ENCODE peak calls at places on chromosomes 1 and 21, in four cellular contexts. S is RCC 7860, Q is heart right ventricle, K is BJ. W is an unnamed sample.

GRCh38 chr1:5312870-5313269 is 658.5 kb downstream of the AJAP1 start:
- DNase-seq in S (no peak), Q (no peak), K (no peak), W (no peak)

GRCh38 chr1:68321084-68321685 is 88.9 kb upstream of the WLS start:
- DNase-seq in S (peak), Q (peak), K (no peak), W (no peak)

GRCh38 chr1:183676515-183677189 is 23.5 kb upstream of the APOBEC4 start:
- DNase-seq in S (no peak), Q (no peak), K (no peak), W (no peak)

GRCh38 chr21:30126575-30126974 is 40.0 kb downstream of the CLDN17 start:
- DNase-seq in S (no peak), Q (no peak), K (no peak), W (no peak)

GRCh38 chr21:14869984-14870840 is 194.6 kb downstream of the NRIP1 start:
- DNase-seq in S (no peak), Q (no peak), K (no peak), W (no peak)

GRCh38 chr1:44847786-44848185 is 4.7 kb upstream of the PTCH2 start:
- DNase-seq in S (no peak), Q (no peak), K (no peak), W (no peak)

GRCh38 chr1:230077436-230078221 is 10.6 kb downstream of the GALNT2 start:
- DNase-seq in S (peak), Q (no peak), K (no peak), W (no peak)

GRCh38 chr1:27521336-27522147 is 31.6 kb upstream of the WASF2 start:
- DNase-seq in S (no peak), Q (no peak), K (no peak), W (no peak)

GRCh38 chr1:53362851-53363642 is 35.2 kb upstream of the LRP8 start:
- DNase-seq in S (no peak), Q (no peak), K (no peak), W (no peak)

GRCh38 chr1:48061162-48062136 is 64.3 kb upstream of the TRABD2B start:
- DNase-seq in S (peak), Q (peak), K (no peak), W (peak)

GRCh38 chr1:231214918-231215675 is 25.9 kb upstream of the GNPAT start:
- DNase-seq in S (no peak), Q (no peak), K (no peak), W (no peak)

GRCh38 chr1:197595244-197595904 is 179.9 kb downstream of the DENND1B start:
- DNase-seq in S (no peak), Q (no peak), K (no peak), W (peak)

GRCh38 chr1:46488343-46489168 is 1.1 kb upstream of the DMBX1 start:
- DNase-seq in S (peak), Q (no peak), K (no peak), W (no peak)

GRCh38 chr1:20732071-20732587 is 374 bp downstream of the SH2D5 start:
- DNase-seq in S (peak), Q (no peak), K (no peak), W (no peak)

GRCh38 chr1:53754484-53755312 is 15.7 kb upstream of the GLIS1 start:
- DNase-seq in S (peak), Q (peak), K (no peak), W (peak)

GRCh38 chr1:24139846-24140425 is 3.0 kb downstream of the IL22RA1 start:
- DNase-seq in S (no peak), Q (no peak), K (no peak), W (no peak)

GRCh38 chr1:237677979-237678378 is 212.7 kb downstream of the ZP4 start:
- DNase-seq in S (peak), Q (no peak), K (peak), W (no peak)

GRCh38 chr1:17798799-17799382 is 43.8 kb downstream of the ACTL8 start:
- DNase-seq in S (no peak), Q (no peak), K (no peak), W (no peak)

GRCh38 chr1:200153277-200154055 is 126.0 kb downstream of the NR5A2 start:
- DNase-seq in S (peak), Q (no peak), K (no peak), W (no peak)

GRCh38 chr1:180269848-180270766 is 40.0 kb downstream of the LHX4 start:
- DNase-seq in S (no peak), Q (no peak), K (no peak), W (peak)

GRCh38 chr1:8989061-8989460 is 37.2 kb downstream of the SLC2A7 start:
- DNase-seq in S (no peak), Q (no peak), K (no peak), W (no peak)

GRCh38 chr1:193019442-193020026 is 39.6 kb downstream of the UCHL5 start:
- DNase-seq in S (peak), Q (peak), K (no peak), W (peak)

GRCh38 chr1:8242498-8242897 is 75.4 kb upstream of the SLC45A1 start:
- DNase-seq in S (no peak), Q (no peak), K (no peak), W (no peak)

GRCh38 chr21:42160950-42161225 is 58.1 kb upstream of the ABCG1 start:
- DNase-seq in S (no peak), Q (no peak), K (no peak), W (no peak)

GRCh38 chr1:72009756-72010441 is 272.4 kb downstream of the NEGR1 start:
- DNase-seq in S (no peak), Q (no peak), K (no peak), W (no peak)

GRCh38 chr1:3009556-3009955 is 11.7 kb upstream of the ACTRT2 start:
- DNase-seq in S (no peak), Q (no peak), K (no peak), W (no peak)

GRCh38 chr1:32742956-32743355 is 40.4 kb upstream of the SYNC start:
- DNase-seq in S (no peak), Q (no peak), K (no peak), W (no peak)

GRCh38 chr1:223456747-223457146 is 63.5 kb downstream of the CCDC185 start:
- DNase-seq in S (no peak), Q (no peak), K (no peak), W (no peak)

GRCh38 chr1:233025156-233025555 is 74.7 kb downstream of the NTPCR start:
- DNase-seq in S (peak), Q (peak), K (no peak), W (no peak)

GRCh38 chr1:119542492-119542946 is 35.5 kb downstream of the HSD3B1 start:
- DNase-seq in S (no peak), Q (no peak), K (no peak), W (no peak)

GRCh38 chr1:221462345-221462744 is 279.5 kb downstream of the DUSP10 start:
- DNase-seq in S (no peak), Q (no peak), K (no peak), W (no peak)

GRCh38 chr1:226314055-226314454 is 5.1 kb upstream of the LIN9 start:
- DNase-seq in S (no peak), Q (no peak), K (no peak), W (no peak)

GRCh38 chr1:211337430-211338227 is 11.0 kb downstream of the TRAF5 start:
- DNase-seq in S (no peak), Q (no peak), K (no peak), W (no peak)

W was measured in NCI-H2107.